ENCODE peak calls at places on chromosomes 11 and 22, in nine cellular contexts. C is sigmoid colon, G is Peyer's patch, O is adrenal gland, Z is GM12865, E is ascending aorta, V is BJ, T is astrocyte of the spinal cord, S is DND-41. K is an unnamed sample.
A peak's percentile ranks its signal among the peaks of the same experiment; 100 is the strongest.

GRCh38 chr11:67599149-67599548 is 7.6 kb upstream of the NDUFV1 start:
- DNase-seq in E (no peak), S (no peak), G (no peak), O (no peak), Z (no peak), C (no peak), V (no peak), T (no peak), K (no peak)

GRCh38 chr11:1567052-1567720 is 4.9 kb downstream of the DUSP8 start:
- DNase-seq in C (peak; percentile 71), S (no peak), Z (no peak), G (peak; percentile 67), V (no peak), O (no peak), E (no peak), T (no peak), K (no peak)

GRCh38 chr11:41497974-41498373 is 38.5 kb upstream of the LRRC4C start:
- DNase-seq in G (no peak), T (no peak), V (no peak), Z (no peak), S (no peak), O (no peak), E (no peak), C (no peak), K (peak; percentile 50)

GRCh38 chr11:111403021-111403725 is 24.1 kb upstream of the POU2AF1 start:
- DNase-seq in G (no peak), S (no peak), C (no peak), O (no peak), Z (no peak), V (no peak), T (no peak), E (no peak), K (no peak)

GRCh38 chr11:60345489-60345888 is 18.4 kb downstream of the MS4A6E start:
- DNase-seq in Z (peak; percentile 70), V (no peak), T (no peak), C (no peak), E (no peak), S (peak; percentile 33), O (peak; percentile 20), G (no peak), K (no peak)

GRCh38 chr11:64081663-64082442 is 46.1 kb downstream of the FLRT1 start:
- DNase-seq in V (no peak), Z (no peak), T (no peak), O (no peak), C (no peak), E (no peak), S (no peak), G (no peak), K (no peak)

GRCh38 chr11:32198053-32198452 is 107.2 kb downstream of the RCN1 start:
- DNase-seq in O (no peak), S (no peak), Z (no peak), E (no peak), C (no peak), T (no peak), V (no peak), G (no peak), K (peak; percentile 13)

GRCh38 chr22:30893434-30894370 is 74.9 kb downstream of the MORC2 start:
- DNase-seq in C (no peak), V (no peak), O (no peak), T (no peak), G (no peak), E (peak; percentile 58), S (no peak), Z (no peak), K (no peak)

GRCh38 chr11:118198370-118198769 is 21.9 kb upstream of the SCN2B start:
- DNase-seq in C (peak; percentile 87), V (no peak), G (peak; percentile 86), Z (peak; percentile 84), E (peak; percentile 73), O (peak; percentile 67), S (peak; percentile 87), T (peak; percentile 36), K (peak; percentile 64)

GRCh38 chr11:87039371-87039770 is 1.6 kb downstream of the TMEM135 start:
- DNase-seq in E (no peak), G (no peak), C (no peak), O (no peak), S (no peak), V (no peak), T (peak; percentile 9), Z (no peak), K (peak; percentile 58)

GRCh38 chr22:39524089-39524752 is 3.9 kb downstream of the ATF4 start:
- DNase-seq in G (no peak), C (no peak), E (no peak), O (peak; percentile 55), S (peak; percentile 35), V (no peak), Z (peak; percentile 45), T (no peak), K (no peak)

GRCh38 chr11:35126000-35126878 is 12.7 kb upstream of the CD44 start:
- DNase-seq in C (no peak), O (no peak), Z (peak; percentile 91), G (no peak), V (no peak), T (no peak), S (no peak), E (no peak), K (no peak)

GRCh38 chr11:69044111-69045013 is 4.4 kb upstream of the TPCN2 start:
- DNase-seq in T (peak; percentile 77), G (peak; percentile 78), V (peak; percentile 66), C (peak; percentile 92), S (peak; percentile 22), E (peak; percentile 87), O (peak; percentile 76), Z (peak; percentile 29), K (peak; percentile 59)

GRCh38 chr11:7487360-7487759 is 2.1 kb downstream of the OLFML1 start:
- DNase-seq in Z (no peak), T (no peak), C (no peak), S (no peak), V (no peak), G (no peak), E (no peak), O (no peak), K (no peak)

GRCh38 chr11:115081972-115082371 is 403.6 kb downstream of the NXPE2 start:
- DNase-seq in S (no peak), E (no peak), C (no peak), G (no peak), O (no peak), Z (no peak), V (no peak), T (no peak), K (no peak)

GRCh38 chr22:27431896-27432295 is 369.7 kb downstream of the MN1 start:
- DNase-seq in C (no peak), T (no peak), E (no peak), G (no peak), O (no peak), S (no peak), Z (no peak), V (no peak), K (no peak)
- H3K4me3 ChIP-seq in C (no peak overlapping the region), T (no peak overlapping the region), E (no peak overlapping the region), G (no peak overlapping the region), O (no peak overlapping the region), S (no peak overlapping the region), Z (no peak overlapping the region), V (no peak overlapping the region), K (no peak overlapping the region)

DNA sequence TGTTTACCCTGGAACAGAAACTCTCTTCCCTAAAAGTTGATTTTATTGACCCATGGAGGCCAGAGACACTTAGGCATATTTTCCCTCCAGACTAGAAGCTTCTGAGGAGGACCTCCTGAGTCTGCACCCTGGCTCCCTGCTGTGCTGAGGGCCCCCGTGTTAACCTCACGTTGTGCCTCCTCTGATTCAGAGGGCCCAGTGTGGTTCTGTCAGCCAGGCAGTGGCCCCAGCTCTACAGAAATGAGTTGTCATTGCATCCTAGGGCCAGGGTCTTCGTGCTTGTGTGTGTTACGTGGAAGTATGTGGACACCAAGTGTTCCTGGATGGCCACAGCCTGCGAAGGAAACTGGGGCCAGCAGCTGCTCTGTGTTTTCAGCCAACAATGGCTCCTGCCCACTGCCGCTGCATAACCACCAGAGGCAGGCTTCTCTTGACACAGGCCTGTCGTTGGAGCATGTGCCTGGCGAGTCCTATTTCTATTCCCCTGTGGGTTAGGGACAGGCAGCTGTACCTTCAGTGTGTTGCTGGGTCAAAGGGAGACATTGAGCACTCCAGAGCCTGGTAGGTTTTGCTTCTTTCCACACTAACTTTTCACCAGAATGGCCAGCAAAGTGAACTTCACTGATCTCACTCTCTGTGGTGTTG is 44.5 kb downstream of the MED15 start:
- DNase-seq in S (no peak), T (no peak), O (no peak), V (no peak), Z (no peak), E (peak; percentile 77), G (no peak), C (peak; percentile 79), K (peak; percentile 25)
- TF ChIP-seq CTCF in S (no peak), T (peak; percentile 46), O (peak; percentile 32), V (peak; percentile 48), Z (no peak), E (peak; percentile 17), G (no peak), C (peak; percentile 37), K (peak; percentile 41)

GRCh38 chr11:96162816-96163499 is 180.0 kb downstream of the MAML2 start:
- DNase-seq in Z (no peak), O (peak; percentile 31), T (peak; percentile 88), E (peak; percentile 78), C (peak; percentile 76), V (no peak), S (no peak), G (no peak), K (peak; percentile 98)
- H3K4me3 ChIP-seq in Z (no peak overlapping the region), O (no peak overlapping the region), T (no peak overlapping the region), E (no peak overlapping the region), C (no peak overlapping the region), V (no peak overlapping the region), S (no peak overlapping the region), G (no peak overlapping the region), K (peak overlapping the region; percentile 20)

GRCh38 chr11:3044915-3045314 is 12.3 kb downstream of the CARS1 start:
- DNase-seq in G (no peak), V (no peak), T (no peak), S (no peak), Z (no peak), E (no peak), O (no peak), C (no peak), K (no peak)

GRCh38 chr11:3044004-3044403 is 13.2 kb downstream of the CARS1 start:
- DNase-seq in O (peak; percentile 53), T (no peak), C (no peak), G (no peak), V (no peak), S (no peak), Z (no peak), E (no peak), K (no peak)

GRCh38 chr11:3047637-3048036 is 9.6 kb downstream of the CARS1 start:
- DNase-seq in Z (no peak), C (no peak), V (no peak), G (no peak), S (no peak), T (no peak), O (no peak), E (no peak), K (no peak)

GRCh38 chr11:3046641-3047040 is 10.6 kb downstream of the CARS1 start:
- DNase-seq in Z (no peak), V (no peak), O (no peak), E (no peak), C (no peak), T (no peak), G (no peak), S (no peak), K (no peak)

DNA sequence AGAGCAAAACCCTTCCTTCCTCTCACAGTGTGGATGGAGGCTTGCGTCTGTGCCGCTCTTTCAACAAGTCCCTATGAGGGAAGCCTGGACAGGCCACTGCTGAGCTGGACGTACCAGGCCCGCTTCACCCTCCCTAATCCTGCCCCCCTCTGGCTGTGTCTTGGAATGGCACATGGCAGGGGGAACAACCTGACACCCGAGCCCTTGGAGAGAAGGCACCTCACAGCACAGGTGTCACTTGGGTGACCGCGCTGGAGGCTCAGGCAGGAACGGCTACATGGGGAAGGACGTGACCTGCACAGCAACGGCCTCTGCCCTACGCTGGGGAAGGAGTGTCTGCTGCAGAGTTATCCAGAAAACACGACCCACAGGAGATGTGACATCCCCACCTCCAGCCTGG is 11.0 kb downstream of the CARS1 start:
- DNase-seq in O (no peak), V (no peak), T (no peak), Z (no peak), G (no peak), S (no peak), E (no peak), C (no peak), K (no peak)
- TF ChIP-seq CTCF in O (no peak), V (peak; percentile 35), T (peak; percentile 46), Z (peak; percentile 8), G (no peak), S (peak; percentile 39), E (no peak), C (no peak), K (peak; percentile 22)

K was measured in fibroblast of pulmonary artery.